ENCODE peak calls at places on chromosomes 5 and 9, in eight cellular contexts. H, N, V, S, I, Z, X and W are unnamed samples.

GRCh38 chr5:54357371-54358058 is 47.1 kb upstream of the ARL15 start:
- DNase-seq in H (no peak), N (no peak), V (no peak), S (no peak), I (no peak), Z (no peak), X (no peak), W (no peak)

GRCh38 chr9:112820886-112821285 is 69.8 kb downstream of the SLC46A2 start:
- DNase-seq in H (no peak), N (no peak), V (no peak), S (no peak), I (no peak), Z (peak), X (peak), W (no peak)

GRCh38 chr9:131732636-131733340 is 7.1 kb downstream of the RAPGEF1 start:
- DNase-seq in H (peak), N (no peak), V (no peak), S (peak), I (no peak), Z (no peak), X (no peak), W (no peak)

GRCh38 chr5:40446910-40447309 is 232.8 kb upstream of the PTGER4 start:
- DNase-seq in H (no peak), N (no peak), V (no peak), S (no peak), I (peak), Z (peak), X (peak), W (no peak)

GRCh38 chr5:125409101-125409495 is 662.7 kb upstream of the ZNF608 start:
- DNase-seq in H (no peak), N (no peak), V (no peak), S (no peak), I (no peak), Z (peak), X (peak), W (no peak)

GRCh38 chr9:131382850-131383729 is 10.8 kb upstream of the PRRC2B start:
- DNase-seq in H (no peak), N (peak), V (peak), S (no peak), I (no peak), Z (peak), X (peak), W (no peak)

GRCh38 chr5:166617507-166617906 is 1673.9 kb upstream of the WWC1 start:
- DNase-seq in H (no peak), N (no peak), V (no peak), S (no peak), I (no peak), Z (no peak), X (no peak), W (no peak)

GRCh38 chr9:72958485-72959266 is 5.8 kb upstream of the ALDH1A1 start:
- DNase-seq in H (no peak), N (no peak), V (no peak), S (no peak), I (no peak), Z (no peak), X (no peak), W (no peak)

GRCh38 chr5:134020188-134020587 is 15.4 kb upstream of the VDAC1 start:
- DNase-seq in H (no peak), N (no peak), V (no peak), S (no peak), I (peak), Z (peak), X (no peak), W (no peak)

GRCh38 chr9:94920439-94920951 is 194.0 kb downstream of the AOPEP start:
- DNase-seq in H (no peak), N (peak), V (peak), S (no peak), I (no peak), Z (peak), X (no peak), W (no peak)

GRCh38 chr5:84403773-84404172 is 19.1 kb upstream of the EDIL3 start:
- DNase-seq in H (no peak), N (no peak), V (no peak), S (no peak), I (no peak), Z (peak), X (peak), W (no peak)

GRCh38 chr9:88313364-88314220 is 74.7 kb upstream of the SPIN1 start:
- DNase-seq in H (peak), N (no peak), V (peak), S (no peak), I (no peak), Z (no peak), X (no peak), W (no peak)

GRCh38 chr9:95003694-95004451 is 277.4 kb downstream of the AOPEP start:
- DNase-seq in H (no peak), N (peak), V (peak), S (peak), I (peak), Z (peak), X (peak), W (peak)

GRCh38 chr9:134988706-134989105 is 71.0 kb upstream of the FCN1 start:
- DNase-seq in H (no peak), N (no peak), V (no peak), S (no peak), I (no peak), Z (no peak), X (no peak), W (no peak)

GRCh38 chr9:119736478-119737454 is 367.5 kb upstream of the BRINP1 start:
- DNase-seq in H (no peak), N (no peak), V (peak), S (peak), I (no peak), Z (no peak), X (no peak), W (no peak)

GRCh38 chr9:133768859-133769510 is 30.8 kb upstream of the SARDH start:
- DNase-seq in H (no peak), N (no peak), V (peak), S (no peak), I (no peak), Z (no peak), X (no peak), W (no peak)

GRCh38 chr5:59360130-59360555 is 533.4 kb downstream of the PDE4D start:
- DNase-seq in H (no peak), N (no peak), V (no peak), S (no peak), I (no peak), Z (no peak), X (no peak), W (no peak)

GRCh38 chr9:840343-840742 is 1.2 kb upstream of the DMRT1 start:
- DNase-seq in H (no peak), N (no peak), V (no peak), S (no peak), I (no peak), Z (no peak), X (no peak), W (no peak)

GRCh38 chr5:24918676-24919075 is 273.9 kb upstream of the CDH10 start:
- DNase-seq in H (no peak), N (no peak), V (no peak), S (no peak), I (no peak), Z (no peak), X (no peak), W (no peak)

GRCh38 chr5:39005566-39006232 is 68.5 kb downstream of the RICTOR start:
- DNase-seq in H (no peak), N (no peak), V (no peak), S (no peak), I (no peak), Z (peak), X (peak), W (no peak)

GRCh38 chr9:111804636-111805035 is 9.9 kb upstream of the SHOC1 start:
- DNase-seq in H (no peak), N (no peak), V (no peak), S (no peak), I (no peak), Z (no peak), X (no peak), W (no peak)

GRCh38 chr5:175847503-175847902 is 23.9 kb upstream of the CPLX2 start:
- DNase-seq in H (no peak), N (no peak), V (no peak), S (no peak), I (no peak), Z (no peak), X (no peak), W (no peak)
- TF ChIP-seq CTCF in H (no peak), N (no peak), V (no peak), S (no peak), I (no peak), Z (no peak), X (no peak), W (no peak)

DNA sequence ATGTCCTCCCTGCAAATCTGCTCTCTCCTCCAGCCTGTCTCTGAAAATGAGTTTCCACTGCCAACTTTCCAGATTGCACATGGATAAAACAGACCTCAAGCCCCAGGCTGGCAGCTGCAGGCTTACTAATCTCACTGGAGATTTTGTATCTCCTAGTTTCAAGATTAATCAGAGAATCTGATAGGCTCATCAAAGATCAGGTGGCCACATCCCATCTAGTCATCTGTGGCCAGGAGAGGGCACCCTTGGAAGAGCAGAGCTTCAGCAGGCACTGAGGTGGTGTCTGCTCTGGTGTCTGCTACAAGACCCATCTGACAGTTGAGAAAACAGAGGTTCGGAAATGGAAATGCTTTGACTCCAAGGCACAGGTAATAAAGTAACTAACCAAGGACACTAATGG is 179.0 kb downstream of the MSX2 start:
- DNase-seq in H (no peak), N (no peak), V (no peak), S (no peak), I (no peak), Z (no peak), X (no peak), W (no peak)
- TF ChIP-seq CTCF in H (no peak), N (no peak), V (no peak), S (no peak), I (no peak), Z (no peak), X (no peak), W (no peak)

GRCh38 chr5:132238901-132239500 is 11.3 kb upstream of the P4HA2 start:
- DNase-seq in H (no peak), N (no peak), V (no peak), S (no peak), I (no peak), Z (no peak), X (no peak), W (no peak)

GRCh38 chr5:132237141-132237540 is 9.5 kb upstream of the P4HA2 start:
- DNase-seq in H (no peak), N (no peak), V (no peak), S (no peak), I (no peak), Z (peak), X (no peak), W (no peak)

GRCh38 chr5:132237670-132238069 is 10.0 kb upstream of the P4HA2 start:
- DNase-seq in H (no peak), N (no peak), V (no peak), S (no peak), I (no peak), Z (no peak), X (no peak), W (no peak)

GRCh38 chr5:132239776-132240175 is 12.1 kb upstream of the P4HA2 start:
- DNase-seq in H (no peak), N (no peak), V (no peak), S (no peak), I (no peak), Z (no peak), X (no peak), W (no peak)

DNA sequence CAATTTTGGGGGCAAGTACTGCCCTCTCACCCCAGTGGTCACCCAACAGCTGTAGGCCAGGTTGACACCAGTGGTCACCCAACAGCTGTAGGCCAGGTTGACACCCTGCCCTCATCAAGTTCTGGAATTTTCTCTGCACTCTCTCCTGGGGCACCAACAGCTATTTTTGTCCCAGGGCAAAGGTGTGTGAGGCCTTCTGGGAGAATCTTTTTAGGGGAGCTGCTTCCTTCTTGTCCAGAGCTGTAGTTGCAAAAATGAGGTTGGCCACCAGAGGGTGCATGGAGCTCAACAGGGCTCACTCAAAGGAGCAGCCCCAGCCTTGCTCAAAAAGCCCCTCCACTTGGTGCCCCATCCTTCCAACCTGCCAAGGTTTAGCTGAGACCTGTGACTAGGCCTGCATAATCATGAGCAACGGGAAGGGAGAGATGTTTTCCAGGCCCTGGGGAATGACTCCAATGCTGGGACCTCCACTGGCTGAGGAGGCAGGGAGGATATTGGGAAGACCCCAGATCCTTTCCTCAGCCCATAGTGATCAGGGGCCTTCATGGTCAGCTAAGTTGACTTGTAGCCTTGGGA is 10.6 kb upstream of the P4HA2 start:
- DNase-seq in H (peak), N (peak), V (peak), S (peak), I (peak), Z (peak), X (peak), W (peak)
- TF ChIP-seq CTCF in H (peak), N (peak), V (peak), S (peak), I (peak), Z (peak), X (peak), W (peak)

GRCh38 chr9:10479172-10479571 is 133.6 kb downstream of the PTPRD start:
- DNase-seq in H (no peak), N (no peak), V (no peak), S (no peak), I (no peak), Z (peak), X (peak), W (no peak)
- TF ChIP-seq CTCF in H (no peak), N (no peak), V (peak), S (no peak), I (no peak), Z (no peak), X (peak), W (no peak)

DNA sequence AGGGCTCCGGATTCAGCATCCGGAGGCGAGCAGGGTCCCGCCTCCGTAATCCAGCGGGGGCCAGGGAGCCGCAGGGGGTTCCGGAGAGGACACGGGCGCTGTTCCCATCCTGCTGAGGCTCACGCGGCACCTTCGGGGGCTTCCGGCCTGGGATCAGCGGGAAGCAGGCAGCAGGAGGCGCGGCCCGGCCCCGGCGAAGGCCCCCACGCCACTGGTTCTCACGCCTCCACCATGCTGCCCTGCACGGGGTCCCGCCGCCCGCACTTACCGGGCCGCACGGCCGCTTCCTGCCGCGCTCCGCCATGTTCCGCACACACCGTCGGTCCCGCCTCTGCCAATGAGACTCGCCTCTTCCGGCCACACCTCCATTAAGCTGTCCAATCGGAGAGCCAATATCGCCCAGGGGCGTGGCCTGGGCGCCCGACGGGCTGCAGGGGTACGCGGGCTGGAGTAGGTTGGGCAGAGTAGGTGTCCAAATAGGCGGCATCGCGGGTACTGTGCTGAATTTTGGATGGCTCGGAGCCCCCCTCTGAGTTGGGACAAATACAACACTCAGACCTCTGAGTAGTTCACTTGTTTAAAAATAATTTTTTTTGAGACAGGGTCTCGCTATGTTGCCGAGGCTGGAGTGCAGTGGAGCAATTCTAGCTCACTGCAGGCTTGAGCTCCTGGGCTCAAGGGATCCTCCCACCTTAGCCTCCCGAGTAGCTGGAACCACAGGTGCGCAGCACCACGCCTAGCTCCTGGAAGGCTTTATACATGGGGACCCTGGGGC is at the start of gene SPOUT1:
- DNase-seq in H (peak), N (peak), V (peak), S (peak), I (peak), Z (peak), X (peak), W (peak)
- TF ChIP-seq CTCF in H (no peak), N (no peak), V (no peak), S (no peak), I (no peak), Z (no peak), X (no peak), W (no peak)

DNA sequence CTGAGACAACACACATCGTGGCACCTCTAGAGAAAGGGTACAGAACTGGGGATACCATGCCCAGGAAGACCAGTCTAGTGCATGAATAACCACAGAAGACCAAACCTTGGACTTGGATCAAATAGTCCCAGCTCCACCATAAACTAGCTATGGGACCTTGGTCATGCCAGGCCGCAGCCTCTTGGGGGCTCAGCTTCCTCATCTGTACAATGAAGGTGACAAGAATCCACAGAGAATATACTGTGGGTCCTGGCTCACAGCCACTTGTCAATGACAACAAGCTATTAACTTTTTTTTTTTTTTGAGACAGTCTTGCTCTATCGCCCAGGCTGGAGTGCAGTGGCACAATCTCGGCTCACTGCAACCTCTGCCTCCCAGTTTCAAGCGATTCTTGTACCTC is 3.9 kb downstream of the KYAT1 start:
- DNase-seq in H (no peak), N (no peak), V (no peak), S (peak), I (no peak), Z (no peak), X (no peak), W (no peak)
- TF ChIP-seq CTCF in H (no peak), N (no peak), V (no peak), S (no peak), I (no peak), Z (no peak), X (no peak), W (no peak)

GRCh38 chr9:137306546-137307254 is 4.6 kb upstream of the NRARP start:
- DNase-seq in H (no peak), N (no peak), V (no peak), S (peak), I (peak), Z (no peak), X (no peak), W (no peak)

GRCh38 chr9:137304383-137305059 is 2.5 kb upstream of the NRARP start:
- DNase-seq in H (no peak), N (no peak), V (peak), S (peak), I (peak), Z (no peak), X (no peak), W (no peak)

GRCh38 chr9:137305788-137306545 is 3.9 kb upstream of the NRARP start:
- DNase-seq in H (no peak), N (no peak), V (no peak), S (peak), I (no peak), Z (no peak), X (no peak), W (no peak)

GRCh38 chr9:137303893-137304382 is 1.9 kb upstream of the NRARP start:
- DNase-seq in H (no peak), N (no peak), V (no peak), S (peak), I (peak), Z (no peak), X (no peak), W (no peak)

GRCh38 chr9:137305060-137305787 is 3.2 kb upstream of the NRARP start:
- DNase-seq in H (peak), N (peak), V (peak), S (peak), I (peak), Z (peak), X (no peak), W (no peak)
- TF ChIP-seq CTCF in H (no peak), N (no peak), V (no peak), S (no peak), I (no peak), Z (no peak), X (peak), W (no peak)

DNA sequence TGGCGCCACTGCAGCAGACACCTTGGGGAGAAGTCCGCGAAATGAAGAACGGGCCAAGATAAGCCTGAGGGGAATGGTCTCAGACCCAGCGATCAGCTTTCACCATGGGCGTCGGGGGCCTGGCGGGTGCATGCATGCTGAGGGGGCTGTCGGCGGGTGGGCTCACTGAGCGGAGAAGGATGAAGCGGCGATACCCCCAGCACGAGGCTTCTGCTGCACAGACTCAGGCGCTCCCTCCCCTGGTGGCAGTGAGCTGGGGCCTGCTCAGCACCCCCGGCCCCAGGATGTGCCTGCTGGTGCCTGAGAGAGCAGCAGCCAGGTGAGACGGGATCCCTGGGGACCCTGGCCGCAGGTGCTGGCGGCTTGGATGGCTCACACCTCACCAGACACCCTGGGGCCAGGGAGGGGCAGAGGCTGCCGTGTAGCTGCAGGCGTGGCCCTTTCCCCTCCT is 31.2 kb downstream of the CEP72 start:
- DNase-seq in H (no peak), N (no peak), V (no peak), S (no peak), I (no peak), Z (no peak), X (no peak), W (no peak)
- TF ChIP-seq CTCF in H (no peak), N (no peak), V (no peak), S (no peak), I (no peak), Z (no peak), X (no peak), W (no peak)

GRCh38 chr5:78720997-78721396 is 72.4 kb upstream of the LHFPL2 start:
- DNase-seq in H (no peak), N (no peak), V (no peak), S (no peak), I (no peak), Z (peak), X (no peak), W (no peak)
- TF ChIP-seq CTCF in H (no peak), N (no peak), V (no peak), S (no peak), I (no peak), Z (no peak), X (no peak), W (no peak)